ENCODE peak calls at places on chromosomes 5 and 9, in seven cellular contexts. V is PC-3, F is HepG2, R is GM23338, W is left lung, I is fibroblast of lung, T is stomach. G is an unnamed sample.

GRCh38 chr5:6551287-6551954 is 81.4 kb downstream of the NSUN2 start:
- DNase-seq in I (peak; percentile 40), R (no peak), V (peak; percentile 54), F (no peak), T (no peak), W (no peak), G (no peak)

GRCh38 chr5:149285153-149285552 is 13.5 kb downstream of the AFAP1L1 start:
- DNase-seq in F (no peak), W (no peak), V (peak; percentile 51), T (no peak), R (no peak), I (no peak), G (peak; percentile 97)

GRCh38 chr5:54944364-54944763 is 41.0 kb downstream of the ESM1 start:
- DNase-seq in F (no peak), W (no peak), V (peak; percentile 40), I (peak; percentile 30), R (peak; percentile 50), T (no peak), G (peak; percentile 42)

GRCh38 chr5:74579215-74579614 is 61.3 kb downstream of the ENC1 start:
- DNase-seq in F (no peak), I (peak; percentile 95), W (no peak), T (no peak), R (no peak), V (no peak), G (no peak)

GRCh38 chr5:95989283-95990048 is 27.8 kb upstream of the ELL2 start:
- DNase-seq in I (no peak), V (no peak), F (no peak), W (no peak), R (no peak), T (no peak), G (no peak)

GRCh38 chr9:12859704-12860251 is 85.0 kb downstream of the LURAP1L start:
- DNase-seq in F (no peak), W (no peak), R (no peak), T (no peak), V (peak; percentile 90), I (peak; percentile 95), G (peak; percentile 98)

GRCh38 chr9:84101892-84102632 is 121.5 kb downstream of the RMI1 start:
- DNase-seq in F (no peak), R (peak; percentile 37), W (no peak), T (no peak), V (no peak), I (no peak), G (no peak)

GRCh38 chr9:97376902-97377301 is 35.0 kb upstream of the TDRD7 start:
- DNase-seq in W (no peak), R (no peak), V (no peak), T (no peak), F (no peak), I (no peak), G (no peak)

GRCh38 chr5:100502684-100503083 is 32.5 kb upstream of the FAM174A start:
- DNase-seq in F (no peak), W (no peak), V (no peak), R (no peak), I (no peak), T (no peak), G (no peak)

GRCh38 chr9:37908698-37909186 is 4.8 kb upstream of the SLC25A51 start:
- DNase-seq in F (peak; percentile 92), T (no peak), I (peak; percentile 30), R (no peak), V (peak; percentile 76), W (no peak), G (peak; percentile 82)

GRCh38 chr5:81121273-81121672 is 111.8 kb upstream of the CKMT2 start:
- DNase-seq in W (no peak), F (no peak), V (no peak), R (no peak), I (no peak), T (no peak), G (no peak)

GRCh38 chr9:16368425-16369087 is 501.9 kb downstream of the BNC2 start:
- DNase-seq in F (no peak), R (no peak), V (peak; percentile 93), W (no peak), T (no peak), I (peak; percentile 68), G (peak; percentile 78)

GRCh38 chr9:14985419-14985818 is 75.2 kb upstream of the FREM1 start:
- DNase-seq in T (no peak), R (no peak), F (no peak), V (no peak), W (no peak), I (no peak), G (no peak)

GRCh38 chr9:115058684-115059315 is 59.2 kb downstream of the TNC start:
- DNase-seq in F (no peak), I (peak; percentile 83), R (no peak), V (peak; percentile 65), W (no peak), T (no peak), G (peak; percentile 91)

GRCh38 chr9:98391406-98391805 is 136.0 kb upstream of the TBC1D2 start:
- DNase-seq in T (no peak), I (no peak), R (no peak), W (no peak), F (no peak), V (no peak), G (peak; percentile 69)

GRCh38 chr5:157046041-157046440 is 12.9 kb downstream of the HAVCR1 start:
- DNase-seq in R (no peak), W (peak; percentile 37), V (no peak), I (peak; percentile 37), T (peak; percentile 39), F (peak; percentile 59), G (no peak)

DNA sequence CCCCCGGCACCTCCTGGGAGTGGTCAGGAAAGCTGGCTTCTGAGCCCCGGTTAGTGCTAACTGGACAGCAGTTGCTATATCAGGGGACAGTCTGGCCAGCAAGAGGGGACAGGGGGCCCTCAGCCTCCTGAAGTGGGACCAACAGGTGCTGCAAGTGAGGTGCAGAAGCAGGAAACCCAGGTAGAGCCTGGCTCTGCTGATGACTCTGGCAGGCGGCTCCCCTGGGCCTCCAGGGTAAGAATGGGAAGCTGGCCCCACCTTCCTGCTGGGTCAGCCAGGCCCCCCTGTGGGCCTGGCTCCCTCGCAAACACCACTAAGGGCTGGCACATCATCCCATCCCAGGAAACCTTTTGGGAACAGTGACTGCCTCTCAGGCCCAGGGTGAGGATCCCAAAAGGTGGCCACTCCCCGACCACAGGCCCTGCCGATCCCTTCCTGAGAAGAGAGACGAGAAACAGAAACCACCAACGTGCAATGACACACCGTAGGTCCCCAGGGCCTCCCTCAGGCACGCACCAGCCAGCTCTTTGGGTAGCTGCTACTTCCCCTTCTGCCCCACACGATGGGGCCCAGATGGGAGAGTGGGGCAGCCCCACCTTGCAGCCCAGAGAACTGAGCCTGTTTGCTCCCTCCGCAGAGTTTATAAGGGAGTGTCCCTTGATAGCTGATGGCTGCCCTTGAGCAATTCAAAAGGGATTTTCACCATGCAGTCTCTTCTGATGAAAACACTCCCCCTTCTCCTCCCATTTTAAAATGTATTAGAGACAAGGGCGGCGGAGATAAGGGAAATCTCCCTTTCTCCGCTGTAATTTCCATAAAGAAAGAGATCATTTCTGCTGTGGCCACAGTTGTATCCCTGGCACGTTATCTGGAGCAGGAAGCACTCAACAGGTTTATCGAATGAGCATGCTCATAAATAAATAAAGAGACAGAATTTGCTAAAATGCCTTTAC is 76.8 kb downstream of the STK10 start:
- DNase-seq in R (peak; percentile 28), F (no peak), I (peak; percentile 60), W (peak; percentile 72), V (peak; percentile 39), T (peak; percentile 69), G (peak; percentile 49)
- TF ChIP-seq CTCF in R (no peak), F (no peak), I (no peak), W (no peak), V (no peak), T (no peak), G (no peak)

GRCh38 chr5:174514983-174515394 is 209.4 kb upstream of the MSX2 start:
- DNase-seq in R (no peak), T (no peak), W (no peak), F (no peak), V (no peak), I (no peak), G (no peak)
- H3K27me3 ChIP-seq in R (no peaks in the 10 kb centered on the region), T (no peaks in the 10 kb centered on the region), W (peaks cover 83% of the 10 kb centered on the region), F (no peaks in the 10 kb centered on the region), V (no peaks in the 10 kb centered on the region), I (no peaks in the 10 kb centered on the region), G (no peaks in the 10 kb centered on the region)

DNA sequence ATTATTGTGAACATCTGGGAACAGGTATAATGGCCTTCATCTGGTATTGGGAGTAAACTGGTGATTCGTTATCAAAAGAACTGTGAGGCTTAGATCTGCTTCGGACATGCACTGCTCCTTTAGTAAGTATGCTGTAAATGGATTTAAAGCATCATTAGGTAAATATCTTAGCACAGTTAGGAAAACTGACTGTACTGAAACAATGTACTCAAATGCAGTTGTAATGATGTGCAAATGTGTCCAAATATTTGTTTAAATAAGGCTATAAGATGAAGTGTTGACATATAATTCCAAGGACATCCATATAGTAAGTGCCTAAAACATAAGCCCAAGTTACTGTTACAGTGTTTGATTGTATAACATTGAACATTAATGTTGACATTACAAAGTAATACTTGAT is 512.5 kb upstream of the CDH18 start:
- DNase-seq in R (no peak), I (no peak), W (no peak), T (no peak), F (no peak), V (no peak), G (no peak)
- H3K4me3 ChIP-seq in R (no peak overlapping the region), I (no peak overlapping the region), W (no peak overlapping the region), T (no peak overlapping the region), F (no peak overlapping the region), V (no peak overlapping the region), G (no peak overlapping the region)

GRCh38 chr5:111755264-111755941 is 1.6 kb downstream of the NREP start:
- DNase-seq in R (no peak), V (no peak), F (no peak), I (no peak), W (no peak), T (no peak), G (peak; percentile 20)

GRCh38 chr5:111757582-111758283 is 739 bp upstream of the NREP start:
- DNase-seq in W (peak; percentile 94), R (peak; percentile 81), F (peak; percentile 68), I (peak; percentile 98), T (peak; percentile 91), V (peak; percentile 88), G (peak; percentile 64)

GRCh38 chr5:111758284-111758628 is 1.3 kb upstream of the NREP start:
- DNase-seq in I (no peak), W (no peak), T (no peak), V (no peak), F (no peak), R (no peak), G (no peak)

GRCh38 chr5:111755942-111756353 is 1.0 kb downstream of the NREP start:
- DNase-seq in V (peak; percentile 12), T (no peak), R (peak; percentile 43), F (no peak), I (peak; percentile 67), W (no peak), G (no peak)

DNA sequence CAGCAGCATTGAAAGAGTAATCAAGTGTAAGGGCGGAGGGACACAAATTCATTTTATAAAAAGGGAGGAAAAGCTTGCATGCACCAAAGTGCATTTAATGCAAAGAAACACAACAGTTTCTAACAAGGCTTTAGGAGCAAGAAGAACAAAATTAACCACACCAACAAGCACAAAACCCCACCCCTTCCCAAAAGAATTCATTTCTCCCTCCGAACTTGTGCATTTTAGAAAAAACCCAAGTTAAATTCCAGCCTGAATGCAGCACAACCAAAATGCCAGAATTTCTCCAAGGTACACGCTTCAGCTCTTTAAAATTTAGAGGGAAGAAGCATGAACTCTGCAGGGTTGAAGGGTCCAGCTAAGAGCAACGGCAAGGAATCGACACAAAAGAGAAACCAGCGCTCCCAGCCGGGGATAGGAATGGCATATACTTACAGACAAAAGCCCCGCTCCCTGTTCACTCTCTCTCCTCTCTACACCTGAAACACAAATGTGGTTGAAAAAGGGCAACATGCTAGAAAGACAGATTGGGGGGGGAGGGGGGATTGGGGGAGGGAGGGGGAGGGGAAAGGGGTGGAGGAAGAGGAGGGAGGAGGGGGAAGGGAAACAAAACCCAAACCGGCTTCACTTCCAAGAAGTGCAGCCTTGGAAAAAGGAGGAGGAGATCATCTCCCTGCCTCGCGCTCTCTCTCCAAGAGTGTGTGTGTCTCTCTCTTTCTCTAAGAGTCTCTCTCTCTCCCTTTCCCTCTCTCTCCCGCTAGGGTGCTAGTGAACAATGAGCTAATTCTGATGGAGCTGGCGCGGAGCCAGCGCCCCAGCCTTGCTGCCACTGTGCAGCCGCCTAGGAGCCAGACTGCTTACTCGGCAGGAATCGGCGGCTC is at the start of gene NREP:
- DNase-seq in W (peak; percentile 89), T (peak; percentile 91), I (peak; percentile 98), F (peak; percentile 90), R (peak; percentile 88), V (peak; percentile 90), G (peak; percentile 88)
- TF ChIP-seq CTCF in W (peak; percentile 16), T (peak; percentile 20), I (peak; percentile 56), F (no peak), R (no peak), V (peak; percentile 41), G (peak; percentile 63)